ENCODE peak calls at places on chromosomes 3 and 15, in nine cellular contexts. M is mammary epithelial cell; S is psoas muscle; O is MM.1S; L is neuronal stem cell; A is CD8-positive, alpha-beta T cell; Z is PC-9; G is heart right ventricle; I is HCT116. E is an unnamed sample. For H3K9me3 and H3K27me3, the result is how much of the 10 kb centered on the place peaks cover.

GRCh38 chr3:170864525-170865208 is 5.3 kb downstream of the RPL22L1 start:
- DNase-seq in Z (peak), A (no peak), S (no peak), M (peak), I (no peak), G (no peak), L (no peak), O (no peak), E (no peak)

GRCh38 chr3:50714953-50715352 is 40.2 kb downstream of the DOCK3 start:
- DNase-seq in O (no peak), Z (no peak), M (peak), L (no peak), I (no peak), S (no peak), G (no peak), A (no peak), E (no peak)

GRCh38 chr3:152738656-152739055 is 96.3 kb upstream of the P2RY1 start:
- DNase-seq in Z (no peak), I (no peak), A (no peak), S (no peak), O (peak), G (no peak), M (no peak), L (no peak), E (no peak)

GRCh38 chr3:127529346-127530188 is 61.0 kb downstream of the TPRA1 start:
- DNase-seq in A (no peak), I (no peak), Z (no peak), M (no peak), L (no peak), O (no peak), G (no peak), S (no peak), E (no peak)

GRCh38 chr3:10783360-10784346 is 32.4 kb upstream of the SLC6A11 start:
- DNase-seq in M (no peak), S (no peak), Z (no peak), I (peak), O (peak), G (no peak), A (no peak), L (peak), E (peak)

GRCh38 chr3:143529018-143529478 is 319.2 kb downstream of the SLC9A9 start:
- DNase-seq in M (no peak), L (no peak), A (peak), S (peak), Z (no peak), O (no peak), G (no peak), I (no peak), E (peak)

GRCh38 chr3:143476965-143477640 is 357.5 kb downstream of the CHST2 start:
- DNase-seq in L (no peak), S (no peak), O (no peak), M (no peak), G (no peak), I (no peak), Z (no peak), A (no peak), E (no peak)

GRCh38 chr3:98839846-98840245 is 61.6 kb downstream of the DCBLD2 start:
- DNase-seq in M (no peak), L (no peak), O (no peak), A (no peak), I (no peak), S (no peak), G (no peak), Z (no peak), E (no peak)

GRCh38 chr15:88894819-88895767 is at the start of gene HAPLN3:
- DNase-seq in S (peak), A (peak), M (peak), L (no peak), I (no peak), Z (no peak), G (no peak), O (peak), E (peak)

GRCh38 chr3:28575100-28575747 is 226.6 kb upstream of the AZI2 start:
- DNase-seq in S (peak), M (no peak), Z (no peak), L (peak), A (no peak), G (peak), I (no peak), O (no peak), E (no peak)

GRCh38 chr3:102733811-102734574 is 299.2 kb downstream of the ZPLD1 start:
- DNase-seq in O (no peak), I (no peak), G (no peak), M (no peak), L (peak), S (no peak), A (no peak), Z (no peak), E (no peak)

GRCh38 chr3:11005686-11006256 is 13.2 kb downstream of the SLC6A1 start:
- DNase-seq in M (peak), G (no peak), A (no peak), L (no peak), I (no peak), O (no peak), Z (no peak), S (no peak), E (no peak)

GRCh38 chr3:121885386-121885785 is 8.8 kb upstream of the SLC15A2 start:
- DNase-seq in Z (no peak), M (no peak), A (no peak), G (no peak), L (no peak), S (no peak), I (no peak), O (no peak), E (no peak)

GRCh38 chr3:13241621-13242363 is 168.6 kb upstream of the IQSEC1 start:
- DNase-seq in I (no peak), Z (no peak), G (no peak), L (no peak), O (no peak), M (no peak), A (no peak), S (no peak), E (no peak)

DNA sequence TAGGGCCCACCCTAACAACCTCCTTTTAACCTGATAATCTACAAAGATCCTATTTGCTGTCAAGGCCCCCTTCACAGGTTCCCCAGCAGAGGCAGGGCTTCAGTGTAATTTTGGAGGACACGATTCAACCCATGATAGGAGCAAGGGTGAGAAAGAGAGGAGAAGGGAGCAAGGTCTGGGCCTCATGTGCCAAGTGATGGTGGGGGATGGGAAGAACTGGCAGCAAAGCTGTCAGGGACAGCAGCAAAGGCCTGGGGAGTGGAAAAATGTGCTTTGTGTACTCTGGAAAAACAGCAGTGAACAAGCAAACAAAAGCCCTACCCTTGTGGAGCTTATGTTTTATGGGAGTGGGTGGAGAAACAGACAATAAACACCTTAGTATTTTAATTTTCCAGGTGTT is 2.7 kb upstream of the GALNT15 start:
- DNase-seq in S (no peak), M (no peak), A (no peak), L (no peak), O (no peak), G (no peak), Z (no peak), I (no peak), E (no peak)
- H3K27ac ChIP-seq in S (no peak), M (no peak), A (no peak), L (no peak), O (no peak), G (no peak), Z (no peak), I (no peak), E (no peak)

DNA sequence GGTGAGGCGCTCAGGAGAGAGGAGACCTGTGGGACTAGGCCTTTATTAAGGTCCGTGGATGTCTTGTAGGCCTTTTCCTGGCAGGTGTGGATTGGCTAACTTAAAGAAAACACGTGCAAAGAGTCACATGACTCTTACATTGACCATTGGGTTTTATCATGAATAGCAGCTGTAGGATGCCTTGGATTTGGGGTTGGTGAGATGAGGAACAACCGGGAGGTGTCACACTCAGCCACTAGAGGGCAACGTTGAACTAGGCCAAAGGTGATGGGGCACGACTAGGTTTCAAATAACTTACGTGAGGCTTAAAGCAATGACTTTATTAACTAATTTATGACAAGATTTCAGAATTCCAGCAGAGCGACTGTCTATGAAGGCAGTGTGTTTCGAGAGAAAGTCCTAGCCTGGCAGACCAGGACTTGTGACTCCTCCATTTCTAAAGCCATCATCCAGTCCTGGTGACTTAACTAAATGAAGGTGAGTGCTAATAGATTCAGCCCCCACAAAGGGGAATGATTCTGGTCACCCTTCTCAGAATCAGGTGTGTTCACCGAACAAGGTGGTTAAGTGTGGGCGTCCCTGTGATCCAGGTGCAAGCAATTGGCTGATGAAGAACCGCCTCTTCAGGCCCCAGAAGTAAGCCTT is 345.6 kb downstream of the MCTP2 start:
- DNase-seq in A (no peak), S (no peak), O (peak), G (peak), Z (no peak), I (peak), M (peak), L (peak), E (no peak)
- H3K9me3 ChIP-seq in A (under half), S (under half), O (under half), G (under half), Z (under half), I (under half), M (under half), L (under half), E (under half)

GRCh38 chr3:34020221-34020620 is 221.8 kb downstream of the PDCD6IP start:
- DNase-seq in O (no peak), A (no peak), I (no peak), L (no peak), M (no peak), G (no peak), S (no peak), Z (no peak), E (no peak)

GRCh38 chr3:34020761-34021635 is 222.6 kb downstream of the PDCD6IP start:
- DNase-seq in M (no peak), O (no peak), Z (no peak), L (no peak), S (no peak), I (no peak), G (no peak), A (no peak), E (no peak)

GRCh38 chr3:34022147-34022546 is 223.7 kb downstream of the PDCD6IP start:
- DNase-seq in S (no peak), G (no peak), A (no peak), M (no peak), Z (no peak), O (no peak), I (no peak), L (no peak), E (no peak)

GRCh38 chr3:34019158-34019557 is 220.7 kb downstream of the PDCD6IP start:
- DNase-seq in G (no peak), M (no peak), S (no peak), I (no peak), L (no peak), A (no peak), Z (no peak), O (no peak), E (no peak)

DNA sequence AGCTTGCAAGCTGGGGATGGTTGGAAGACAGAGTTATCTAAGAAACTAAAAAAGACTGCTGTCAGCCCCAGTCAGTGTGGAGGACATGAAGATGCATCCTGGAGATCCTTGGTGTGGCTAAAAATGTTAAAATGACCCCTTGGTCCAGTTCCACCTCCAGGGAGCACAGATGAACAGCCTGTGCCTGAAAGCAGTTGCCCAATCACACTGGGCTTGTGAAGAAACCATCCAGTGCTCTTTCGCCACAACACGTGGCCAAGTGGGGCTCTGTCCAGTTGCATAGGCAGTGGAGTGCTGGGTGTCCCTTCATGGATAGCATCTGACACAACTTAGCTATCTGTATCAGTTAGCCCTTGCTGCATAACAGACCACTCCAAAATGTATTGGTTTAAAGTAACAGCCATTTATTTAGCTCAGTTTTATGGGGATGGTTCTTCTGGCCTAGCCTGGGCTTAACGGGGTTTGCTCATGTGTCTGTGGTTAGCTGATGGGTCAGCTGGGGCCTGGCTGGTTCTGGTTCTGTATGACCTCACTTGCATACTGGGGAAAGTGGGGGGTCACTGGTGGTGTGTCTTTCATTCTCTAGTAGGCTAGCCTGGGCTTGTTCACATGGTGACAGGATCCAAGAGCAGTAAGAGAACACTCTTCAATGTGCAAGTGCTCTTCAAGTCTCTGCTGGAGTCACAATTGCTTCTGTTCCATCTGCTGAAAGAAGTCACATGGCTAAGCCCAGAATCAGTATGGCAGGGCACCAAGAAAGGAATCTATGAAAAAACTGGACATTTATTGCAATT is 226.2 kb downstream of the PDCD6IP start:
- DNase-seq in I (no peak), A (no peak), S (peak), M (peak), L (no peak), Z (no peak), G (no peak), O (no peak), E (no peak)
- H3K27me3 ChIP-seq in I (under half), A (under half), S (under half), M (under half), L (under half), Z (under half), G (under half), O (under half), E (under half)

GRCh38 chr3:107578523-107578922 is 55.8 kb downstream of the BBX start:
- DNase-seq in G (no peak), L (no peak), I (no peak), A (no peak), Z (no peak), S (no peak), M (no peak), O (no peak), E (no peak)
- H3K27ac ChIP-seq in G (no peak), L (no peak), I (no peak), A (no peak), Z (no peak), S (no peak), M (no peak), O (no peak), E (no peak)

E was measured in naive thymus-derived CD4-positive, alpha-beta T cell.